ENCODE peak calls at places on chromosomes 1 and 21, in four cellular contexts. A, Z, K and E are unnamed samples.

GRCh38 chr1:161367684-161368398 is at the start of gene CFAP126:
- DNase-seq in A (peak), Z (peak), K (no peak), E (peak)

GRCh38 chr1:26627959-26628358 is 67.9 kb upstream of the ARID1A start:
- DNase-seq in A (no peak), Z (no peak), K (no peak), E (no peak)

GRCh38 chr1:147556643-147557042 is 15.3 kb downstream of the BCL9 start:
- DNase-seq in A (no peak), Z (no peak), K (no peak), E (no peak)

GRCh38 chr1:18955442-18956188 is 861 bp downstream of the IFFO2 start:
- DNase-seq in A (peak), Z (peak), K (no peak), E (no peak)

GRCh38 chr1:113073457-113073950 is 506 bp downstream of the LRIG2 start:
- DNase-seq in A (no peak), Z (no peak), K (no peak), E (no peak)

GRCh38 chr1:218582646-218583045 is 237.5 kb downstream of the TGFB2 start:
- DNase-seq in A (no peak), Z (no peak), K (no peak), E (no peak)

GRCh38 chr1:245079021-245079609 is 75.7 kb upstream of the KIF26B start:
- DNase-seq in A (no peak), Z (no peak), K (no peak), E (no peak)

GRCh38 chr1:46581685-46582455 is 22.2 kb downstream of the MKNK1 start:
- DNase-seq in A (no peak), Z (no peak), K (no peak), E (no peak)

GRCh38 chr1:213381572-213382084 is 330.6 kb downstream of the RPS6KC1 start:
- DNase-seq in A (no peak), Z (no peak), K (no peak), E (no peak)

GRCh38 chr1:167297222-167298214 is 76.8 kb downstream of the POU2F1 start:
- DNase-seq in A (no peak), Z (no peak), K (no peak), E (no peak)

GRCh38 chr1:87044840-87045239 is 130.4 kb downstream of the HS2ST1 start:
- DNase-seq in A (no peak), Z (no peak), K (no peak), E (no peak)

GRCh38 chr1:229121845-229122436 is 149.0 kb upstream of the RAB4A start:
- DNase-seq in A (no peak), Z (no peak), K (no peak), E (no peak)

GRCh38 chr1:115665746-115666145 is 24.0 kb downstream of the VANGL1 start:
- DNase-seq in A (no peak), Z (no peak), K (no peak), E (no peak)

GRCh38 chr1:245878585-245878984 is 628.5 kb downstream of the SMYD3 start:
- DNase-seq in A (no peak), Z (no peak), K (no peak), E (no peak)

GRCh38 chr1:117651616-117652015 is 45.8 kb downstream of the TENT5C start:
- DNase-seq in A (no peak), Z (no peak), K (no peak), E (no peak)

GRCh38 chr21:14842641-14843040 is 222.2 kb downstream of the NRIP1 start:
- DNase-seq in A (no peak), Z (no peak), K (no peak), E (no peak)

GRCh38 chr1:175206687-175207086 is 14.1 kb upstream of the KIAA0040 start:
- DNase-seq in A (no peak), Z (no peak), K (no peak), E (no peak)

GRCh38 chr1:23132033-23132432 is 36.6 kb downstream of the LUZP1 start:
- DNase-seq in A (no peak), Z (no peak), K (no peak), E (no peak)

GRCh38 chr1:3075666-3076387 is 6.8 kb downstream of the PRDM16 start:
- DNase-seq in A (no peak), Z (peak), K (no peak), E (no peak)

GRCh38 chr1:3468236-3469103 is 14.0 kb downstream of the ARHGEF16 start:
- DNase-seq in A (peak), Z (peak), K (no peak), E (no peak)

GRCh38 chr1:119926553-119926952 is 30.2 kb upstream of the ADAM30 start:
- DNase-seq in A (no peak), Z (no peak), K (no peak), E (no peak)

GRCh38 chr1:220044683-220045355 is 1.5 kb downstream of the EPRS1 start:
- DNase-seq in A (no peak), Z (no peak), K (no peak), E (no peak)

GRCh38 chr1:157782946-157783345 is 6.0 kb upstream of the FCRL2 start:
- DNase-seq in A (no peak), Z (no peak), K (no peak), E (no peak)

GRCh38 chr1:20932437-20932977 is 145.4 kb upstream of the HP1BP3 start:
- DNase-seq in A (no peak), Z (no peak), K (no peak), E (no peak)

GRCh38 chr1:205528446-205528886 is 24.0 kb downstream of the CDK18 start:
- DNase-seq in A (no peak), Z (no peak), K (no peak), E (no peak)
- H3K4me3 ChIP-seq in A (no peak), Z (no peak), K (no peak), E (no peak)

DNA sequence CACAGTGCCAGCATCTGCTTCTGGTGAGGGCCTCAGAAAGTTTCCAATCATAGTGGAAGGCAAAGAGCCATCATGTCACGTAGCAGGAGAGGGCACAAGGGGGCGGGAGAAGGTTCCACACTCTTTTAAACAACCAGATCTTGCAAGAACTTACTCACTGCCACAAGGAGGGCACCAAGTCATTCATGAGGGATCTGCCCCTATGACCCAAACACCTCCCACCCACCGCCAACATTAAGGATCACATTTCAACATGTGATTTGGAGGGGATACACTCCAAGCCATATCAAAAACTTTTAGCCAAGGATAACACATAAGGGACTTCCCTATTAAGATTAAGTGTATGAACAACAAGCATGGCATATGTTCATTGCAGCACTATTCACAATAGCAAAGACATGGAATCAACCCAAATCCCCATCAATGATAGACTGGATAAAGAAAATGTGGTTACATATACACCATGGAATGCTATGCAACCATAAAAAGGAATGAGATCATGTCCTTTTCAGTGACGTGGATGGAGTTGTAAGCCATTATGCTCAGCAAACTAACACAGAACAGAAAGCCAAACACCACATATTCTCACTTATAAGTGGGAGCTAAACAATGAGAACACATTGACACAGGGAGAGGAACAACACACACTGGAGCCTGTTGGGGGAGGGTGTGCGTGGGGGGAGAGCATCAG is 19.9 kb upstream of the SLC35F3 start:
- DNase-seq in A (no peak), Z (no peak), K (no peak), E (no peak)
- H3K4me3 ChIP-seq in A (no peak), Z (no peak), K (no peak), E (no peak)

GRCh38 chr1:16094453-16095158 is 21.2 kb upstream of the FAM131C start:
- DNase-seq in A (peak), Z (no peak), K (no peak), E (no peak)
- H3K4me3 ChIP-seq in A (no peak), Z (no peak), K (no peak), E (no peak)

DNA sequence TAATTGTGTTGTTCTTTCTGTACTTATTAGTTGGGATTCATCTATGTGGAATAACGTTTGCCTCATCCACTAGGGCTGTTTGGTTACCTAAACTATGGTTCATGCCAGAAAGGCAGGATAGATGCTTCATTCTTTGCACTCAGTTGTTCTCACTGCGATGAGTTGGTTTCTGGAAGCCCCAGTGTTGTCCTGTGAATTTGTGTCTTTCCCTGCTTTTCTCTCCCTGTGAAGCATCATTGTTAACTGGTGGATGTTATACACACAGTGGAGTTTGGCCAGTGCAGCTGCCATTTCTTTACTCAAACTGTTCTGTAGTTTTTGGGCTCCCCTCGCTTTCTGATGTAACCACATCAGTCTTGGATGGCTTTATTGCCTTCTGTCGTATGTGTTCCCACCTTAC is 143.6 kb upstream of the COL6A1 start:
- DNase-seq in A (no peak), Z (no peak), K (no peak), E (no peak)
- H3K4me3 ChIP-seq in A (no peak), Z (no peak), K (no peak), E (no peak)